ENCODE peak calls at places on chromosomes 7 and 10, in six cellular contexts. R, O, Y, N, X and Z are unnamed samples. For H3K4me1, the result is how much of the 10 kb centered on the place peaks cover.

GRCh38 chr7:5586279-5586962 is 162.8 kb upstream of the TNRC18 start:
- DNase-seq in O (no peak), Y (no peak), R (no peak), X (no peak), N (no peak), Z (no peak)

GRCh38 chr7:111873963-111874693 is 311.8 kb upstream of the IMMP2L start:
- DNase-seq in N (no peak), Y (no peak), X (no peak), R (no peak), O (no peak), Z (no peak)

GRCh38 chr7:111103678-111104274 is 12.8 kb downstream of the LRRN3 start:
- DNase-seq in N (no peak), Y (no peak), X (no peak), O (no peak), R (no peak), Z (no peak)

GRCh38 chr7:68787586-68787985 is 810.7 kb upstream of the AUTS2 start:
- DNase-seq in Y (no peak), N (no peak), O (no peak), R (no peak), X (no peak), Z (no peak)

GRCh38 chr7:155911471-155912105 is 99.3 kb upstream of the SHH start:
- DNase-seq in O (no peak), N (no peak), X (no peak), Y (no peak), R (peak), Z (no peak)

GRCh38 chr7:106069471-106070200 is 42.5 kb downstream of the SYPL1 start:
- DNase-seq in Y (no peak), R (no peak), X (no peak), O (no peak), N (no peak), Z (no peak)

GRCh38 chr10:83212632-83213349 is 926.5 kb upstream of the GHITM start:
- DNase-seq in Y (no peak), O (no peak), N (no peak), R (no peak), X (no peak), Z (no peak)

GRCh38 chr7:100483728-100484635 is at the start of gene NYAP1:
- DNase-seq in N (peak), O (peak), X (no peak), Y (no peak), R (no peak), Z (peak)

GRCh38 chr7:151790826-151791379 is 86.0 kb downstream of the PRKAG2 start:
- DNase-seq in R (peak), O (no peak), X (no peak), N (no peak), Y (no peak), Z (peak)

GRCh38 chr10:93077860-93078337 is 4.2 kb downstream of the CYP26A1 start:
- DNase-seq in N (no peak), X (no peak), O (no peak), R (no peak), Y (no peak), Z (no peak)

GRCh38 chr7:148264933-148265557 is 325.5 kb upstream of the C7orf33 start:
- DNase-seq in O (peak), Y (no peak), N (peak), R (no peak), X (no peak), Z (no peak)

GRCh38 chr7:2015251-2015871 is 217.4 kb downstream of the MAD1L1 start:
- DNase-seq in O (no peak), N (no peak), Y (peak), R (peak), X (no peak), Z (peak)

GRCh38 chr7:139572071-139572470 is 48.6 kb downstream of the CLEC2L start:
- DNase-seq in N (no peak), O (no peak), X (no peak), Y (no peak), R (no peak), Z (no peak)

GRCh38 chr7:150311711-150312110 is 11.4 kb upstream of the LRRC61 start:
- DNase-seq in N (no peak), Y (no peak), X (no peak), R (no peak), O (no peak), Z (no peak)

GRCh38 chr7:43586251-43586900 is 3.5 kb downstream of the STK17A start:
- DNase-seq in R (no peak), O (no peak), Y (no peak), X (no peak), N (no peak), Z (no peak)

GRCh38 chr7:134919240-134919641 is 67.1 kb upstream of the AGBL3 start:
- DNase-seq in O (no peak), X (no peak), R (no peak), Y (no peak), N (no peak), Z (no peak)

GRCh38 chr10:103433858-103434257 is 18.3 kb downstream of the CALHM2 start:
- DNase-seq in R (no peak), X (no peak), O (no peak), Y (peak), N (no peak), Z (peak)

GRCh38 chr7:157962458-157963306 is 624.9 kb downstream of the PTPRN2 start:
- DNase-seq in Y (no peak), X (no peak), N (no peak), R (no peak), O (no peak), Z (no peak)
- H3K4me3 ChIP-seq in Y (no peak), X (no peak), N (no peak), R (no peak), O (no peak), Z (no peak)

GRCh38 chr7:104162081-104162480 is 45.7 kb downstream of the ORC5 start:
- DNase-seq in R (no peak), N (no peak), X (no peak), Y (no peak), O (no peak), Z (no peak)

GRCh38 chr7:104156842-104157277 is 51.0 kb downstream of the ORC5 start:
- DNase-seq in X (no peak), R (no peak), N (no peak), Y (no peak), O (peak), Z (no peak)

GRCh38 chr7:104161244-104161643 is 46.6 kb downstream of the ORC5 start:
- DNase-seq in N (no peak), X (no peak), R (no peak), Y (no peak), O (no peak), Z (no peak)

DNA sequence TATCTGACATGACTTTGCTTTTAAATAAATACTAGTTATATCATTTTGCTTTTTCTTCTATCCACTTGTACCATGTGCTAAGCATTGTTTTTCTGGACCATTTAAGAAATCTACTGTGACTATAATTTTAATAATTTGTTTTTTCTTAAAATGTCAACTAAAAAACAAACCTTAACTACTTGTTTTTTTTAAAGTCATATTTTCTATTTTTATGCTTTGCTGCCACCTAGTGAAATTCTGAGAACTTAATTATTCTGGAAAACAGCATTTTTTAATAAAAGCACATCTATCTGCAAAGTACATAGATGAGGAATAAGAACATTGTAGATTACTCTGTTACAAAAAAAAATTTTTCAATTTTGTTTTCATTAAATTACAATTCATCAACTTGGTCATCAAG is 47.4 kb downstream of the ORC5 start:
- DNase-seq in X (no peak), R (no peak), O (peak), Y (no peak), N (no peak), Z (no peak)
- H3K4me1 ChIP-seq in X (under half), R (under half), O (under half), Y (under half), N (under half), Z (under half)

DNA sequence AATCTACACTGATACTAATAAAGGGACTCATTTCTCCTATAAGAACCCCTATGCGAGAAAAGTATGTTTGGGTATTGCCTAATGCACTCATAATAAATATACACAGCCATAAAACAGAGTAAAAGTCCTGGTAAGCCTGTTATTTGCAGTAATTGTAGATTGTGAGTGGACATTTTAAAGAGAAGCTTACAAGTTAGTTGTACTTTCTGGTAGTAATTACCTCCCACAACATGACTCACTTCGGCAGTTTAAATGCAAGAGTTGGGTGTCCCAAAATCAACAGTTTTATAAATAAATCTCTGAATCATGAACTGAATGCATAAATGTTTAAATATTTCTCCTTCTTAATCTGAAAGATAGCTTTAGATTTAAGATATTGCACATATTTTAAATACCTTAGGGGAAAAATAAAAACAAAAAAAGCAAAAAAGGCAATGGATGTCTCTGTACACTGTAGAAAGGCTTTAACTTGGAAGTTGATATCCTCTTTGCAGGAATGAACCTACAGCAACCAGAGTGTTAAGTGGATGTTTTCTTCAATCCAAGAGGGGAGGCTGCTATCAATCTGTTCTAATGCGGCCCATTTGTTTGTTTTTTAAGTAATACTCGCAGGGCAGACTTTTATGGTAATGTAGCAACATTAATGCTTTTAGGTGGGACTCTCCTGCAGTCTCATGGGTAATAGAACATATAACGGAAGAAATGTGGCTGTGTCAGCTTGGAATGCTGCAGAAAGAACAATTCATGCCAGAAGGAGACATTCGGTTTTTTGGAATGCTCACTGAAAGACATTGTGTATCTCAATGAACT is 57.3 kb upstream of the ZEB1 start:
- DNase-seq in Y (no peak), O (peak), X (no peak), N (no peak), R (no peak), Z (no peak)
- H3K4me3 ChIP-seq in Y (no peak), O (no peak), X (peak), N (no peak), R (no peak), Z (no peak)

DNA sequence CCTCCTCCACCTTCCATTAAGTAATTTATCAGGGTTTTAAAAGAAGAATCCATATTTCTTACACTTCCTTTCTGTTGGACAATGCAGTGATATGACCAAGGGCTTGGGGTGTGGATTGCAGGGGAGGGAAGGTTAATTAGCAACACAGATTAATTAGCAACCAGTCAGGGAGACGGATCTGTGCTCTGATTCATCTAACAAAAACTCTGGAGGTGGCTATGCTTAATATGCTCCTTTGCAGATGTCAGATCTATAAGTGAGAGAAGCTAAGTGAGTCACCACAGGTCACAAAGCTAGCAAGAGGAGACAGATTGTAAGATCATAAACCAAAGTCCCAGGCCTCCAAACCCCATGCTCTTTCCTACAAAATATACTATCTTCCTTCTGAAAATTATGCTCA is 178.8 kb upstream of the ITGB1 start:
- DNase-seq in R (no peak), O (peak), N (no peak), X (no peak), Y (no peak), Z (no peak)
- H3K4me1 ChIP-seq in R (under half), O (under half), N (under half), X (under half), Y (under half), Z (under half)

GRCh38 chr10:101783736-101784118 is 481 bp upstream of the NPM3 start:
- DNase-seq in Y (no peak), O (no peak), X (no peak), R (no peak), N (no peak), Z (no peak)

GRCh38 chr10:101782811-101783735 is at the start of gene NPM3:
- DNase-seq in N (peak), Y (peak), O (peak), R (peak), X (peak), Z (peak)

GRCh38 chr10:101781984-101782810 is 1.0 kb downstream of the NPM3 start:
- DNase-seq in X (no peak), R (peak), N (no peak), O (no peak), Y (no peak), Z (no peak)

GRCh38 chr10:101785801-101786200 is 2.6 kb upstream of the NPM3 start:
- DNase-seq in R (no peak), X (no peak), O (no peak), N (no peak), Y (no peak), Z (no peak)

DNA sequence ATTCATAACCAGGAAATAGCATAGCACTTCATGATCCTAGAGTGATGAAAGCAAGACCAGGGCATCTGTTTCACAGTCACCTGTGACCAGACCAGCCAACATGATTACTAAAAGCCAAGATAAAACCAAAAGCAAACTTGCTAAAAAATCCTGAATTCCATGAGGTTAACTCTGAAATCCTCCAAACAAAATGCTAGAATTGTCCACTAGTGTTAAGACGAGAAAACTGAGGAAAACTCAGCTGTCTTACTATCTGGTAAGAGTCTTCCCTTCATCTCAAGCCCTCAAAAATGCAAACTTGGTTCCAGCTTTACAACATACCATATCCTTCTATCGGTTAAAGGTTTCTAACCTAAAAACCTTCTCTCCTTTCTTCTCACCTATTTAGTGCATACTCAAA is 1.3 kb upstream of the NPM3 start:
- DNase-seq in O (no peak), R (no peak), N (no peak), X (no peak), Y (no peak), Z (no peak)
- H3K4me3 ChIP-seq in O (no peak), R (no peak), N (no peak), X (no peak), Y (no peak), Z (no peak)

GRCh38 chr7:27871086-27871485 is 131.1 kb downstream of the TAX1BP1 start:
- DNase-seq in R (no peak), N (no peak), O (no peak), X (no peak), Y (no peak), Z (no peak)

GRCh38 chr7:27873981-27874957 is 134.3 kb downstream of the TAX1BP1 start:
- DNase-seq in N (no peak), R (peak), Y (peak), X (no peak), O (no peak), Z (peak)

GRCh38 chr7:27872281-27873005 is 132.5 kb downstream of the TAX1BP1 start:
- DNase-seq in R (no peak), O (peak), Y (no peak), N (no peak), X (no peak), Z (no peak)

GRCh38 chr7:27873006-27873295 is 133.0 kb downstream of the TAX1BP1 start:
- DNase-seq in R (no peak), N (no peak), Y (no peak), X (no peak), O (peak), Z (no peak)

DNA sequence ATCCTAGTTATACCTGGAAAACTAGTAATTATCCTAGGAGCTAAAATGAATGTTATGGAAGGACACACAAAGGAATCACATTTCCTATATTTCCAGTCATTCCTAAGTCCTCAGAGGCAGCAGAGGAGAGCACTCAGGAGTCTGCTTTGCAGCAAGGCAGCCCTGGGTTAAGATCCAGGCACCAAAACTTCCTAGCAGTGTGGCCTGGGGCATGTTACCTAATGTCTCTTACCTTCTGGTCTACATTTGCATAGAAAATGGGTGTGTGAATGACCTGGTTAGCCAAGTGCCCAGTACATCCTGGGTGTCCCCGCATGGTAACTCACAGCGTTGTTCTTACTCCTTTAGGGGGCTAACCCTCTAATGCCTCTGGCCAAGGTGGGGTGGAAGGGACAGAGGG is 135.9 kb downstream of the TAX1BP1 start:
- DNase-seq in R (no peak), X (no peak), N (no peak), Y (no peak), O (no peak), Z (no peak)
- H3K4me1 ChIP-seq in R (under half), X (under half), N (under half), Y (under half), O (under half), Z (under half)